ENCODE peak calls at places on chromosomes 2 and 18, in four cellular contexts. F is H1, G is K562, B is HCT116. W is an unnamed sample.

GRCh38 chr2:177740718-177741117 is 331.9 kb downstream of the PDE11A start:
- DNase-seq in G (no peak), F (no peak), B (no peak), W (no peak)

GRCh38 chr18:75407468-75408437 is 19.8 kb downstream of the SMIM21 start:
- DNase-seq in G (no peak), B (no peak), F (peak), W (peak)

GRCh38 chr2:241813806-241814570 is 5.0 kb downstream of the NEU4 start:
- DNase-seq in B (no peak), F (no peak), G (no peak), W (no peak)

GRCh38 chr2:230748087-230748486 is 35.4 kb downstream of the CAB39 start:
- DNase-seq in F (no peak), G (peak), B (no peak), W (no peak)

GRCh38 chr2:128004509-128004908 is 23.4 kb downstream of the SAP130 start:
- DNase-seq in G (no peak), F (no peak), B (no peak), W (no peak)

GRCh38 chr18:68454511-68455228 is 260.2 kb downstream of the TMX3 start:
- DNase-seq in F (no peak), G (no peak), B (no peak), W (no peak)

GRCh38 chr2:100592226-100592625 is 29.4 kb downstream of the PDCL3 start:
- DNase-seq in G (no peak), F (no peak), B (no peak), W (no peak)

GRCh38 chr2:218796691-218797090 is 14.7 kb downstream of the CYP27A1 start:
- DNase-seq in B (no peak), G (no peak), F (no peak), W (no peak)

GRCh38 chr18:47756364-47757016 is 174.0 kb downstream of the SMAD2 start:
- DNase-seq in F (peak), G (peak), B (peak), W (peak)

GRCh38 chr2:219369447-219369861 is 18.3 kb downstream of the DNPEP start:
- DNase-seq in F (no peak), G (no peak), B (no peak), W (no peak)

GRCh38 chr2:119174216-119174992 is 15.9 kb upstream of the C1QL2 start:
- DNase-seq in F (no peak), B (peak), G (peak), W (no peak)

GRCh38 chr2:65579506-65580235 is 147.3 kb upstream of the SPRED2 start:
- DNase-seq in B (no peak), G (no peak), F (no peak), W (peak)

GRCh38 chr2:153873062-153874048 is 1.6 kb downstream of the GALNT13 start:
- DNase-seq in G (no peak), B (no peak), F (no peak), W (peak)

GRCh38 chr18:57446322-57446721 is 11.1 kb downstream of the ONECUT2 start:
- DNase-seq in B (no peak), G (peak), F (no peak), W (no peak)

GRCh38 chr18:35231052-35231451 is 9.8 kb upstream of the ZNF397 start:
- DNase-seq in F (peak), G (peak), B (peak), W (peak)

GRCh38 chr2:43083710-43084698 is 142.4 kb downstream of the ZFP36L2 start:
- DNase-seq in B (no peak), G (no peak), F (no peak), W (no peak)
- TF ChIP-seq ZNF274 in B (no peak), G (no peak), F (no peak), W (no peak)

DNA sequence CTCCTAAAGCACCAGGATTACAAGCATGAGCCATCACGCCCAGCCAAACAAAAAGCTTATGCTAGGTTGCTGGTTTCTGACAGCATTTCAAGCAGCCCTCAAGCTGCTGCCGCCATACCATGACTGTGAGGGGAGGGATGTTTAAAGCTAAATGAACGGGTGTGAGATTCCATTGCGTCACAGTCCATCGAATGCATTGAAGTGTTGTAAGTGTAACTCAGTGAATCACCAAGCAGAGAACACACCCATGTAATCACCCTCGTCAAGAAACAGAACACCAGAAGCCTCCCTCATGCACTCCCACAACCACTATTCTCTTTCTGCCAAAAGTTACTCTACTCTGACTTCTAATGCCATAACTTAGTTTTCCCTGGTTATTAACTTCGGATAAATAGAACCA is 32.8 kb upstream of the MC5R start:
- DNase-seq in B (no peak), F (no peak), G (no peak), W (no peak)
- TF ChIP-seq ZNF274 in B (no peak), F (no peak), G (no peak), W (no peak)

GRCh38 chr2:2547451-2547850 is 216.4 kb upstream of the MYT1L start:
- DNase-seq in G (no peak), F (no peak), B (no peak), W (no peak)
- TF ChIP-seq ZNF274 in G (no peak), F (no peak), B (no peak), W (no peak)

GRCh38 chr2:17353268-17353667 is 165.0 kb downstream of the RAD51AP2 start:
- DNase-seq in B (no peak), F (no peak), G (no peak), W (no peak)

DNA sequence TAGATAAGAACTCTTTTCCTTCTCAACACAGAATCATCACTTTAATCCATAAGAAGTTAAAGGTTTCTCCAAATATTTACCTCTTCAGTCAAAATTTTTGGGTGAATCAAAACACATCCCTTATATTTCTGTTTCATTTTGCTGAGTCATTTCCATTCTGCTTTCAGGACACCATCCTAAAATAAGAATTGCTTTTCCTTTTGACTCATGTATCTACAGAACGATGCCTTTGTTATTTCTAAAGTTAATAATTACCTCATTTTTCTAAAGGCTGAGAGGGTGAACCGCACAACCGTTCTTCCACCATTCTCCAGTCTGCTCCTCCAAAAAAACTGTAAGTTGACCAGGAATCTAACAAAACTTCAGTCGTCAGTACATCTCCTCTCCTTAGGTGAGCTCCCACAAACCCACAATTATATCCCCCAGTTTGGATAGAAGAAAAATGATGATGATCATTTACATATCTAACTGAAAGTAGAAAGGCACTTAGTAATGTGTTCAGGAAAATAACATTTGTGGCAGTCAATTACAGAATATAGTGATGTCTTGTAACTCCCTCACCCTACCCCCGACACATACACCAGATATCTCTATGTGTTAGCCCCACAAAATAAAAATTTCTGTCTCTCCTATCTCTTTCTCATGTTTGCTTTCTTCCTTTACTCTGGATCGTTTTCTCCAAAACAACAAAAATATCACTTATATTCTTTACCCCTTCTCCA is 162.5 kb downstream of the RAD51AP2 start:
- DNase-seq in F (no peak), B (no peak), G (no peak), W (no peak)
- TF ChIP-seq ZNF274 in F (no peak), B (no peak), G (no peak), W (no peak)

GRCh38 chr2:54569745-54570296 is 113.7 kb downstream of the SPTBN1 start:
- DNase-seq in F (no peak), B (no peak), G (peak), W (no peak)
- TF ChIP-seq ZNF274 in F (no peak), B (no peak), G (no peak), W (no peak)

DNA sequence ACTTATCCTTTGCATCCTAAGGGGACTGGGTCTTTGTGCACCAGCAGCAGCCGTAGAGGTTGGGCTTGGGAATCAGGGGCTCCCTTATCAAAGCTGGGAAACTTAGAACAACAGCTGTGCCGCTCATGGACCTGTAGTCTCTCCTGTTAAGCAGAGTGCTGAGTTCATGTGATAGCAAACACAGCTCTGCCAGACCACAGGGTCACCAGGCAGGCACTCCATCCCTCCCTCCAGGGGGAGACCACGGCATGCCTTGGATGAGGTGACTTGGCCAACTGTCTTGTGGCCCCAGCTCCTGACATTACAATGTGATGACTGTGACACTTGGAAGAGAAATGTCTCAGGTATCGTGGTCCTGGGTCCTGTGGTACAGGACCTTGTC is 60.0 kb downstream of the DGKD start:
- DNase-seq in G (no peak), B (peak), F (no peak), W (no peak)
- TF ChIP-seq ZNF274 in G (no peak), B (no peak), F (no peak), W (no peak)

GRCh38 chr2:121595012-121595891 is 54.0 kb downstream of the CLASP1 start:
- DNase-seq in B (no peak), G (peak), F (no peak), W (no peak)

GRCh38 chr2:121599963-121600651 is 49.2 kb downstream of the CLASP1 start:
- DNase-seq in B (no peak), G (no peak), F (no peak), W (no peak)

GRCh38 chr2:121598087-121598486 is 51.2 kb downstream of the CLASP1 start:
- DNase-seq in F (no peak), G (no peak), B (no peak), W (no peak)

GRCh38 chr2:121591199-121591598 is 58.1 kb downstream of the CLASP1 start:
- DNase-seq in B (no peak), G (no peak), F (no peak), W (no peak)

DNA sequence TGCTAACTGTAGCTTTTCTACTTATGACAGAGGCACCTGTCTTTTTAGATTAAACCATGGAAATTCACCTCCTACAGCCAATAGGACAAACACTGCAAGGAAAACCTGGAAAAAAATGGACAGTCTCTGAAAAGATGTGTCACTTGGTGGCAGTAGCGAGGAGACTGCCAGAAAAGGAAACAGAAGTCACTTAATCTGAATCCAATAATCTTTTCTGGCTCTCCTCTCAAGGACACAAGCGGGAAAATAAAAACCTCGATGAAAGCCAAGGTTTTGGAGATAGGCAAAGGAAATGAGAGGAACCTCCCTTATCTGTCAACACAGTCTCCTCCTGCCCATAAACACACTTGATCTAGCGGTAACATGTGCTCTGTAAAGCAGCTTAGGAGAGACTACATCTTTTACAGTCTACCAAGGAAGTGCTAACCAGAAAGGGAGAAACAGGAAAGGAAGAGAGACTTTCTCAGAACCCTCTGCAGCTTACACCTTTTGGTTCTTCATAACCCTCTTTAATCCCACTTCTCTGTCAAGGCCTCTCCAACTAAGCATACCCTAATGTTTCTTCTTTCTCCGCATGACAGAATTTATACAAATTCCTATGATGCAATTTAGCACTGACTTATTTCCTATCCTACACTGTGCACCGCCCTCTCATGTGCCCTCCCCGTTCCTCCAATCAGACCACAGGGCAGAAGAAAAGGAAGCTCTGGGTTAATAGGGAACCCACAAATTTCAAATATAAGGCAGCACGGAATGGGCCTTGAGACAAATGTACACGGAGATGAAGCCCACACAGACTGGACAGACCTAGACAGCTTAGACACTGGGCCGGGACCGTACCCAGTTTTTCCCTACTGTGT is 52.8 kb downstream of the CLASP1 start:
- DNase-seq in F (no peak), B (peak), G (peak), W (peak)
- TF ChIP-seq ZNF274 in F (no peak), B (no peak), G (no peak), W (no peak)

W was measured in NT2/D1.